ENCODE peak calls at places on chromosome 15, in five cellular contexts. One of them, this sample, is unnamed.

GRCh38 chr15:29183071-29183831 is 86.4 kb downstream of the NSMCE3 start:
- DNase-seq in ovary: no peak
- DNase-seq in CD4-positive, alpha-beta memory T cell: no peak
- DNase-seq in HEK293T: peak
- DNase-seq in GOT3: no peak
- DNase-seq in this sample: no peak

GRCh38 chr15:73317651-73318462 is 50.9 kb downstream of the HCN4 start:
- DNase-seq in ovary: no peak
- DNase-seq in CD4-positive, alpha-beta memory T cell: no peak
- DNase-seq in GOT3: no peak
- DNase-seq in HEK293T: no peak
- DNase-seq in this sample: no peak

GRCh38 chr15:58472821-58473581 is 41.2 kb downstream of the LIPC start:
- DNase-seq in GOT3: no peak
- DNase-seq in CD4-positive, alpha-beta memory T cell: peak
- DNase-seq in ovary: no peak
- DNase-seq in HEK293T: no peak
- DNase-seq in this sample: peak

GRCh38 chr15:40468850-40469249 is 1.9 kb upstream of the CHST14 start:
- DNase-seq in ovary: no peak
- DNase-seq in CD4-positive, alpha-beta memory T cell: no peak
- DNase-seq in GOT3: no peak
- DNase-seq in HEK293T: no peak
- DNase-seq in this sample: no peak

GRCh38 chr15:62745621-62746180 is 296.8 kb upstream of the TPM1 start:
- DNase-seq in CD4-positive, alpha-beta memory T cell: no peak
- DNase-seq in ovary: no peak
- DNase-seq in GOT3: no peak
- DNase-seq in HEK293T: no peak
- DNase-seq in this sample: no peak

GRCh38 chr15:59165726-59166125 is 40.9 kb upstream of the LDHAL6B start:
- DNase-seq in ovary: peak
- DNase-seq in GOT3: no peak
- DNase-seq in CD4-positive, alpha-beta memory T cell: no peak
- DNase-seq in HEK293T: no peak
- DNase-seq in this sample: no peak

GRCh38 chr15:34682673-34683072 is 72.1 kb downstream of the GJD2 start:
- DNase-seq in HEK293T: no peak
- DNase-seq in GOT3: no peak
- DNase-seq in CD4-positive, alpha-beta memory T cell: no peak
- DNase-seq in ovary: no peak
- DNase-seq in this sample: no peak

GRCh38 chr15:78056714-78057269 is 20.7 kb downstream of the TBC1D2B start:
- DNase-seq in CD4-positive, alpha-beta memory T cell: no peak
- DNase-seq in GOT3: no peak
- DNase-seq in ovary: no peak
- DNase-seq in HEK293T: no peak
- DNase-seq in this sample: no peak

GRCh38 chr15:57605491-57605890 is 13.8 kb downstream of the MYZAP start:
- DNase-seq in CD4-positive, alpha-beta memory T cell: no peak
- DNase-seq in GOT3: no peak
- DNase-seq in ovary: no peak
- DNase-seq in HEK293T: no peak
- DNase-seq in this sample: no peak

GRCh38 chr15:88624156-88624970 is 3.2 kb downstream of the AEN start:
- DNase-seq in HEK293T: peak
- DNase-seq in CD4-positive, alpha-beta memory T cell: peak
- DNase-seq in GOT3: no peak
- DNase-seq in ovary: no peak
- DNase-seq in this sample: peak

GRCh38 chr15:93703092-93703785 is 528.1 kb upstream of the MCTP2 start:
- DNase-seq in ovary: no peak
- DNase-seq in GOT3: no peak
- DNase-seq in CD4-positive, alpha-beta memory T cell: no peak
- DNase-seq in HEK293T: no peak
- DNase-seq in this sample: peak

GRCh38 chr15:82909080-82909815 is 43.3 kb downstream of the HOMER2 start:
- DNase-seq in GOT3: no peak
- DNase-seq in HEK293T: no peak
- DNase-seq in CD4-positive, alpha-beta memory T cell: no peak
- DNase-seq in ovary: no peak
- DNase-seq in this sample: no peak

GRCh38 chr15:39843561-39843960 is 60.9 kb upstream of the FSIP1 start:
- DNase-seq in HEK293T: no peak
- DNase-seq in ovary: no peak
- DNase-seq in CD4-positive, alpha-beta memory T cell: no peak
- DNase-seq in GOT3: no peak
- DNase-seq in this sample: no peak

GRCh38 chr15:50633653-50634052 is 52.9 kb downstream of the TRPM7 start:
- DNase-seq in ovary: no peak
- DNase-seq in GOT3: no peak
- DNase-seq in HEK293T: no peak
- DNase-seq in CD4-positive, alpha-beta memory T cell: no peak
- DNase-seq in this sample: no peak

GRCh38 chr15:74007820-74008371 is 13.4 kb downstream of the PML start:
- DNase-seq in GOT3: no peak
- DNase-seq in HEK293T: no peak
- DNase-seq in ovary: no peak
- DNase-seq in CD4-positive, alpha-beta memory T cell: no peak
- DNase-seq in this sample: no peak

GRCh38 chr15:93165737-93166136 is 76.7 kb upstream of the RGMA start:
- DNase-seq in CD4-positive, alpha-beta memory T cell: no peak
- DNase-seq in ovary: no peak
- DNase-seq in HEK293T: no peak
- DNase-seq in GOT3: no peak
- DNase-seq in this sample: no peak

GRCh38 chr15:98900382-98900781 is 107.2 kb downstream of the PGPEP1L start:
- DNase-seq in GOT3: no peak
- DNase-seq in ovary: no peak
- DNase-seq in CD4-positive, alpha-beta memory T cell: no peak
- DNase-seq in HEK293T: no peak
- DNase-seq in this sample: no peak

GRCh38 chr15:95247068-95247984 is 1016.0 kb downstream of the MCTP2 start:
- DNase-seq in ovary: no peak
- DNase-seq in GOT3: peak
- DNase-seq in HEK293T: peak
- DNase-seq in CD4-positive, alpha-beta memory T cell: no peak
- DNase-seq in this sample: no peak

GRCh38 chr15:32122013-32122412 is 91.7 kb downstream of the CHRNA7 start:
- DNase-seq in CD4-positive, alpha-beta memory T cell: no peak
- DNase-seq in ovary: no peak
- DNase-seq in GOT3: no peak
- DNase-seq in HEK293T: no peak
- DNase-seq in this sample: no peak

GRCh38 chr15:45640610-45641009 is 5.8 kb downstream of the SQOR start:
- DNase-seq in CD4-positive, alpha-beta memory T cell: no peak
- DNase-seq in ovary: no peak
- DNase-seq in HEK293T: no peak
- DNase-seq in GOT3: no peak
- DNase-seq in this sample: no peak

GRCh38 chr15:92322566-92323355 is 70.9 kb upstream of the ST8SIA2 start:
- DNase-seq in GOT3: no peak
- DNase-seq in CD4-positive, alpha-beta memory T cell: no peak
- DNase-seq in ovary: no peak
- DNase-seq in HEK293T: no peak
- DNase-seq in this sample: no peak

GRCh38 chr15:92170897-92171296 is 222.8 kb upstream of the ST8SIA2 start:
- DNase-seq in HEK293T: no peak
- DNase-seq in GOT3: no peak
- DNase-seq in ovary: no peak
- DNase-seq in CD4-positive, alpha-beta memory T cell: no peak
- DNase-seq in this sample: no peak

GRCh38 chr15:82802497-82802896 is 3.4 kb downstream of the FSD2 start:
- DNase-seq in CD4-positive, alpha-beta memory T cell: no peak
- DNase-seq in HEK293T: no peak
- DNase-seq in ovary: no peak
- DNase-seq in GOT3: no peak
- DNase-seq in this sample: no peak

GRCh38 chr15:43872416-43873020 is 45.7 kb downstream of the WDR76 start:
- DNase-seq in CD4-positive, alpha-beta memory T cell: peak
- DNase-seq in ovary: peak
- DNase-seq in GOT3: no peak
- DNase-seq in HEK293T: peak
- DNase-seq in this sample: peak

GRCh38 chr15:90205050-90205848 is 4.1 kb downstream of the SEMA4B start:
- DNase-seq in ovary: no peak
- DNase-seq in CD4-positive, alpha-beta memory T cell: no peak
- DNase-seq in HEK293T: no peak
- DNase-seq in GOT3: no peak
- DNase-seq in this sample: no peak

GRCh38 chr15:67855842-67856241 is 16.0 kb upstream of the RNU6-1 start:
- DNase-seq in GOT3: no peak
- DNase-seq in HEK293T: no peak
- DNase-seq in ovary: no peak
- DNase-seq in CD4-positive, alpha-beta memory T cell: no peak
- DNase-seq in this sample: no peak

GRCh38 chr15:66852064-66852905 is 150.2 kb downstream of the SMAD6 start:
- DNase-seq in HEK293T: no peak
- DNase-seq in CD4-positive, alpha-beta memory T cell: no peak
- DNase-seq in GOT3: no peak
- DNase-seq in ovary: no peak
- DNase-seq in this sample: no peak

GRCh38 chr15:34154725-34155204 is 52.9 kb downstream of the PGBD4 start:
- DNase-seq in ovary: no peak
- DNase-seq in CD4-positive, alpha-beta memory T cell: no peak
- DNase-seq in GOT3: no peak
- DNase-seq in HEK293T: no peak
- DNase-seq in this sample: no peak

GRCh38 chr15:40367673-40368611 is 9.9 kb downstream of the DISP2 start:
- DNase-seq in HEK293T: peak
- DNase-seq in ovary: peak
- DNase-seq in GOT3: peak
- DNase-seq in CD4-positive, alpha-beta memory T cell: peak
- DNase-seq in this sample: no peak

GRCh38 chr15:56871180-56871579 is 47.3 kb upstream of the TCF12 start:
- DNase-seq in ovary: no peak
- DNase-seq in HEK293T: no peak
- DNase-seq in GOT3: no peak
- DNase-seq in CD4-positive, alpha-beta memory T cell: no peak
- DNase-seq in this sample: no peak